ENCODE peak calls at places on chromosomes 6 and 20, in four cellular contexts. V, D, H and C are unnamed samples.

GRCh38 chr6:105250523-105250922 is 70.7 kb upstream of the POPDC3 start:
- DNase-seq in V (peak), D (no peak), H (no peak), C (peak)

GRCh38 chr6:98834060-98835031 is at the start of gene POU3F2:
- DNase-seq in V (peak), D (peak), H (peak), C (peak)

GRCh38 chr6:25601797-25602679 is 50.0 kb upstream of the SCGN start:
- DNase-seq in V (peak), D (peak), H (peak), C (peak)

GRCh38 chr6:11650711-11651110 is 113.2 kb downstream of the TMEM170B start:
- DNase-seq in V (no peak), D (no peak), H (peak), C (no peak)

GRCh38 chr20:49570828-49571552 is 3.1 kb upstream of the PTGIS start:
- DNase-seq in V (no peak), D (no peak), H (peak), C (no peak)

GRCh38 chr6:131756039-131756438 is 45.2 kb upstream of the CTAGE9 start:
- DNase-seq in V (no peak), D (no peak), H (no peak), C (no peak)

GRCh38 chr6:1049900-1050299 is 262.0 kb upstream of the FOXQ1 start:
- DNase-seq in V (no peak), D (no peak), H (no peak), C (no peak)

GRCh38 chr6:158869010-158869603 is 49.9 kb upstream of the EZR start:
- DNase-seq in V (no peak), D (no peak), H (no peak), C (peak)

GRCh38 chr20:43583982-43584432 is 6.7 kb upstream of the IFT52 start:
- DNase-seq in V (peak), D (no peak), H (peak), C (peak)

GRCh38 chr6:47599512-47599911 is 98.9 kb upstream of the ADGRF4 start:
- DNase-seq in V (no peak), D (no peak), H (no peak), C (no peak)

GRCh38 chr6:141990840-141991239 is 141.9 kb upstream of the GJE1 start:
- DNase-seq in V (no peak), D (no peak), H (no peak), C (no peak)

GRCh38 chr6:124683507-124683906 is 278.7 kb upstream of the RNF217 start:
- DNase-seq in V (no peak), D (no peak), H (no peak), C (no peak)

GRCh38 chr20:33653218-33653899 is 8.8 kb upstream of the C20orf144 start:
- DNase-seq in V (peak), D (peak), H (peak), C (peak)

GRCh38 chr6:99426454-99426762 is 1.3 kb upstream of the PNISR start:
- DNase-seq in V (no peak), D (no peak), H (peak), C (no peak)

GRCh38 chr20:57396212-57396611 is 5.0 kb downstream of the RBM38 start:
- DNase-seq in V (no peak), D (no peak), H (no peak), C (no peak)

GRCh38 chr6:72246926-72247325 is 360.6 kb downstream of the RIMS1 start:
- DNase-seq in V (peak), D (peak), H (peak), C (no peak)
- TF ChIP-seq CTCF in V (no peak), D (no peak), H (no peak), C (no peak)

DNA sequence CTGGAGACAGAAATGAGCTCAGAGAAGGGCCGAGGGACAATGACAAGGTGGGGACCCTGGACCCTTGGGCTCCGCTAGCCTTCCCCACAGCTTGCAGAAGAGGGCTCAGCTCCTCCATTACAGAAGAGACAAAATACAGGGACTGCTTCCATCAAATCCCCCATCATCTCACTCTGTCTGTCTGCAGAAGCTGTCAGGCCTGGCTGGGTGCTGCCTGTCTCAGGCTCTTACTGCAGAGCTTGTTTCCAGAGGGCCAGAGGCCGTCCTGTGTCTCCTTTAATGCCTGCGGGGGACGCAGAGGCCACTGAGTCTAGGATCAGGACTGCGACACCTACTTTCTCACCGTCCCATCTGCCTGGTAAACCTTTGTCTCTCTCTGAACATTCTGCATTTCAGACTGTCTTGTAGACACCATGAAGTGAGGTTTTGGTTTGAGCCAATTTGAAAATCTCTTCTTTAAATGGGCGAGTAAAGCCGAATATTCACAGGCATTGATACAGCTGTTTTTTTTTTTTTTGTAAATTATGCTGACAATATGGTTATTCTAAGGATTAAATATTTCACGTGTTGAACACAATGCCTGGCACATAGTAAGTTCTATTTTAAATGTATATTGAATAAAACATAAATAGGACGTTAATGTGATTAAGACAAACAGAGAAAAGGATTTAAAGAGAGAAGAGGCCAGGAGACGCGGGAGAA is 28.3 kb downstream of the RNASET2 start:
- DNase-seq in V (no peak), D (peak), H (no peak), C (no peak)
- H3K4me3 ChIP-seq in V (no peak), D (no peak), H (no peak), C (no peak)

DNA sequence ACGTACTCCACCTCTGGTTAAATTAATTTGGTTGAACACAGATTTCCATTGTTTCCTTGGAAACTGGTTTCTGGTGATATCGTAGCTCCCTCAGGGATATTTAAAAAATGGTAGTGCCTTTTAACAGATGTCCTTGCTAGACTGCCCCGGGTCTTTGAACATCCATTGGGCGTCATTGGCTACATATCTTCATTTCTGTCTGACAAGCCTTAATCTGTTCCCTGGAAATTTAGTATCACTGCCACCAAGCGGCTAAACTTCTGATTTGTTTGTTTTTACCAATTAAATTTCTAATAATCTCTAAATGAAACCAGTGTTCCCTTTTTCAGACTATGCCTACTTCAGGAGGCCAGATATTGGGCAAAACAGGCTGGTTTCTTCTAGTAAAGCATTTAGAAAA is 249.3 kb downstream of the ZFAND3 start:
- DNase-seq in V (no peak), D (peak), H (peak), C (no peak)
- TF ChIP-seq CTCF in V (peak), D (peak), H (peak), C (no peak)

DNA sequence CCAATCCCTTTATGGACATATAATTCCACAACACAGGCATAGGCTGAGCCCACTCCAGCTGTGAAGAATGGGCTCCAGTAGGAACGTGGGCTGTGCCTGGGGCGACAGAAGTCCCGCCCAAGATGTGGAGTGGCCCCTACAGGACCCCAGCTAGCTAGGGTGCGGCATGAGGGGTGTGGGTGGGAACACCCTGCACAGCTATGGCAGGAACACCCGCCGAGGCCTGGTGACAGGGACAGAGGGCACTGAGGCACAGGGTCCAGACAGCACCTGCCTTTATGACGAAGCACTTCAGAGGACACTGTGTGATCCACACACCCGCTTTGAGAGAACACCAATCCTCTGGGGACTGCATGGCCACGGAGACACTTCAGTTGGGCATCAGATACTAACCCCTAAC is 28.2 kb upstream of the TCFL5 start:
- DNase-seq in V (no peak), D (no peak), H (no peak), C (no peak)
- H3K4me3 ChIP-seq in V (no peak), D (no peak), H (no peak), C (no peak)

GRCh38 chr6:53086302-53086701 is 21.1 kb downstream of the FBXO9 start:
- DNase-seq in V (no peak), D (no peak), H (no peak), C (no peak)
- TF ChIP-seq CTCF in V (no peak), D (no peak), H (no peak), C (no peak)